ENCODE peak calls at places on chromosomes 2 and 18, in seven cellular contexts. Q is H9, O is GM23338, I is mucosa of descending colon, C is SK-N-SH, R is adrenal gland, Z is cardiac muscle cell. K is an unnamed sample.

GRCh38 chr2:206225435-206226232 is 48.8 kb upstream of the ZDBF2 start:
- DNase-seq in C (no peak), Q (no peak), R (no peak), I (no peak), Z (no peak), O (no peak), K (no peak)

GRCh38 chr18:5895886-5896740 is 791 bp upstream of the TMEM200C start:
- DNase-seq in O (peak; percentile 74), Z (no peak), C (peak; percentile 72), I (peak; percentile 46), Q (peak; percentile 56), R (peak; percentile 82), K (no peak)

GRCh38 chr18:7383336-7383980 is 152.6 kb downstream of the LRRC30 start:
- DNase-seq in O (no peak), R (no peak), Q (no peak), I (no peak), C (no peak), Z (no peak), K (no peak)

GRCh38 chr18:63098014-63098981 is 221.3 kb downstream of the BCL2 start:
- DNase-seq in Q (no peak), O (no peak), R (no peak), Z (no peak), C (no peak), I (no peak), K (no peak)

GRCh38 chr2:113050921-113051895 is 1.5 kb downstream of the IL36B start:
- DNase-seq in O (no peak), Z (no peak), Q (no peak), C (peak; percentile 13), I (no peak), R (no peak), K (no peak)

GRCh38 chr2:145184741-145185671 is 665.1 kb upstream of the ZEB2 start:
- DNase-seq in Q (no peak), O (no peak), R (no peak), Z (peak; percentile 35), I (no peak), C (no peak), K (no peak)

GRCh38 chr2:103959174-103960125 is 894.5 kb upstream of the POU3F3 start:
- DNase-seq in O (peak; percentile 77), Q (peak; percentile 61), R (peak; percentile 21), C (peak; percentile 35), I (no peak), Z (peak; percentile 0), K (peak; percentile 27)

GRCh38 chr2:149331023-149331400 is 625 bp downstream of the LYPD6 start:
- DNase-seq in I (no peak), Z (no peak), Q (no peak), C (no peak), O (peak; percentile 37), R (no peak), K (peak; percentile 13)

GRCh38 chr2:190318931-190319556 is 582 bp downstream of the HIBCH start:
- DNase-seq in I (no peak), O (peak; percentile 27), R (peak; percentile 25), C (peak; percentile 22), Q (no peak), Z (no peak), K (peak; percentile 48)

GRCh38 chr2:55162284-55163006 is 69.6 kb downstream of the CLHC1 start:
- DNase-seq in Z (no peak), O (peak; percentile 59), I (no peak), R (no peak), C (peak; percentile 57), Q (peak; percentile 57), K (no peak)

GRCh38 chr2:99880148-99880983 is 262.0 kb downstream of the AFF3 start:
- DNase-seq in C (peak; percentile 20), Q (no peak), I (no peak), Z (peak; percentile 17), R (no peak), O (no peak), K (no peak)

GRCh38 chr2:120503793-120504571 is 158.0 kb downstream of the INHBB start:
- DNase-seq in O (peak; percentile 28), Q (no peak), C (no peak), I (peak; percentile 28), Z (no peak), R (no peak), K (peak; percentile 63)

GRCh38 chr2:14790041-14790640 is 157.6 kb downstream of the LRATD1 start:
- DNase-seq in O (no peak), Z (no peak), C (no peak), I (no peak), Q (no peak), R (no peak), K (no peak)

GRCh38 chr2:110770308-110770695 is 37.9 kb downstream of the ACOXL start:
- DNase-seq in Q (no peak), I (no peak), O (no peak), R (no peak), C (peak; percentile 42), Z (no peak), K (no peak)

GRCh38 chr2:162244559-162245031 is 1.4 kb upstream of the FAP start:
- DNase-seq in C (no peak), I (no peak), Z (peak; percentile 90), R (no peak), Q (no peak), O (no peak), K (peak; percentile 29)

DNA sequence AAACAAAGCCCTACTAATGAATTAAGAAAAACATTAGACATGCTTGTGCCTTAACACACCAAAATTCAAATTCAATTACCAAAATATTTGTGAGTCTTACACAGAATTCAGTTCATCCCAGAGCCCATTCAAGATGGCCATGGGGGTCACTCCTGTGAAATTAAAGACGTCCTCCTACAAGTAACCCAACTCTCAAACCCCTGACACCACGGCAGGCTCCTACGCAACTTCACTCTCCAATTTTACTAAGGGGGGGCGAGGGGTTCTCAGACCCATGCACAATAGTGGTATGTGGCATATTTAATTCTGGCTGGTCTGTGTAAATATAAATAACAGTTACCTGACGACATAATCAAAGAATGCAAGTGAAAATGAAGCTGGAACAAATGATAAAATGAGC is 5.0 kb downstream of the ZNF516 start:
- DNase-seq in O (no peak), C (no peak), R (no peak), I (no peak), Q (no peak), Z (no peak), K (no peak)
- H3K4me1 ChIP-seq in O (peaks cover 48% of the 10 kb centered on the region), C (peaks cover 15% of the 10 kb centered on the region), R (peaks cover 9% of the 10 kb centered on the region), I (peaks cover 8% of the 10 kb centered on the region), Q (peaks cover 12% of the 10 kb centered on the region), Z (peaks cover 18% of the 10 kb centered on the region), K (no peaks in the 10 kb centered on the region)

DNA sequence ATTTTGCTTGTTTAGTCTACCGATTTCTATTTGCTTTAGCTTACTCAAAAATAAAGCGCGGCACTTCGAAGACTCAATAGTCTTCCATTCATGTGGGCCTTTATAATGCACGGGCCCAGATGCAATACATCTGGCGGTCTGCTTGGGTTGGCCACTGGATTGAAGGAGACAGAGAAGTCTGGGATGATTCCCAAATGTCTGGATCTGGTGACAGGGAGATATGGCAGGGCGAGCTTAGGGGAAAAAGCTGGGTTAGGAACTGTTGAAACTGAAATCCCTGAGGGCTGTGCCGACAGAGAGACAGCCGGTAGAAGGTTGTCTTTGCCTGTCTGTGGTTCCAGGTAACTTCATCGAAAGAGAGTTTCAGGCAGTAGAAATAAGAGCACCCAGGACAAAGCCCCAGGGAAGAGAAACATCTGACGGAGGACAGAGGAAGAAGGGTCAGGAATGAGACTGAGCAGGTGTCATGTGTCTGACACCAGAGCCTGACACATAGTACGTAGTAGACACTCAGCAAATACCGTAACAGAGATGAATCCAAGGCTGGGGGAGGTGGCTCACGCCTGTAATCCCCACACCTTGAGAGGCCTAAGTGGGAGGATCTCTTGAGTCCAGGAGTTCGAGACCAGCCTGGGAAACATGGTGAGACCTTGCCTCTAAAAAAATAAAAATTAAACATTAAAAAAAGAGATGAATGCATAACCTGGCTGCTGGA is 13.6 kb downstream of the CLUL1 start:
- DNase-seq in R (no peak), I (no peak), Z (no peak), O (no peak), Q (no peak), C (no peak), K (no peak)
- H3K4me1 ChIP-seq in R (no peaks in the 10 kb centered on the region), I (no peaks in the 10 kb centered on the region), Z (no peaks in the 10 kb centered on the region), O (no peaks in the 10 kb centered on the region), Q (no peaks in the 10 kb centered on the region), C (no peaks in the 10 kb centered on the region), K (peaks cover 3% of the 10 kb centered on the region)

DNA sequence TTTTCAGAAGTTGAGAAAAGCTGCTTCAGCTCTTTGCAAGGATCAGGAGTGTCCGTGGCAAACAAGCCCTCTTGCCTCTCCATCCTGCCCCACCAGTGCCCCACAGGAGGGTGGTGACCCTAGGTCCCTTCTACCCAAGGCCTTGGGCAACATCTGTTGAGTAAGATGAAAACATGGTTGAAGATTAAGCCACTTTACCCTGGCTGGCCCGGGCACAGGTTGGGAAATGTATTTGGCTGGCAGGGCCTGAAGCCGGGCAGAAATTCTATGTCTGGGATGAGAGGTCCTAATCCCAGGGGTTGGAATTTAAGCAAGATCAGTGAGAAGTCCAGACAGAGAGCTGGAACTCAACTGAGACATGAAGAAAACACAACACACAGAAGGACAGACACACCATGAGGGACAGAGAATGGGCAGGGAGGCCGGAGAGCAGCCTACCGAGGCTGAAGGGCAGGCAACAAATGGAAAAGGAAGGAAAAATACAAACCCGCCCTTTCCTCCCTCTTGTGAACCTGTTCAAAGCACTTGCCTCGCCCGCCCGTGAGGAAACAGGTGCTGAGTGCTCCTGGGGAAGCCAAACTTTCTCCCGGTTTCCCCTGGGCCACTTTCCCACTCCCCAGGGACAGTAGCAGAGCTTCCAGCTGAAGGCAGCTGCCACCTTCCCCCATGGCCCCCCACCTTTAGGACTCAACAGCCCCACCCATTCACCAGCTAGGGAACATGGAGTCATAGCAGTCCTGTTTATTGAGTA is 86.1 kb downstream of the TNS1 start:
- DNase-seq in C (no peak), O (no peak), Z (no peak), I (peak; percentile 39), R (peak; percentile 69), Q (no peak), K (no peak)
- H3K4me1 ChIP-seq in C (peaks cover 37% of the 10 kb centered on the region), O (peaks cover 52% of the 10 kb centered on the region), Z (peaks cover 64% of the 10 kb centered on the region), I (peaks cover 14% of the 10 kb centered on the region), R (peaks cover 74% of the 10 kb centered on the region), Q (peaks cover 10% of the 10 kb centered on the region), K (peaks cover under 1% of the 10 kb centered on the region)

GRCh38 chr2:217837001-217837491 is 165.7 kb downstream of the TNS1 start:
- DNase-seq in Z (peak; percentile 87), I (peak; percentile 64), R (peak; percentile 59), Q (peak; percentile 75), O (peak; percentile 74), C (peak; percentile 58), K (peak; percentile 16)

GRCh38 chr2:217839750-217840107 is 163.1 kb downstream of the TNS1 start:
- DNase-seq in O (no peak), Q (no peak), R (no peak), C (no peak), Z (no peak), I (peak; percentile 24), K (no peak)

GRCh38 chr2:217839073-217839749 is 163.6 kb downstream of the TNS1 start:
- DNase-seq in I (peak; percentile 17), O (no peak), Q (no peak), R (no peak), C (no peak), Z (no peak), K (no peak)

GRCh38 chr2:217837530-217837929 is 165.3 kb downstream of the TNS1 start:
- DNase-seq in R (no peak), C (no peak), O (no peak), I (peak; percentile 10), Q (no peak), Z (no peak), K (no peak)

DNA sequence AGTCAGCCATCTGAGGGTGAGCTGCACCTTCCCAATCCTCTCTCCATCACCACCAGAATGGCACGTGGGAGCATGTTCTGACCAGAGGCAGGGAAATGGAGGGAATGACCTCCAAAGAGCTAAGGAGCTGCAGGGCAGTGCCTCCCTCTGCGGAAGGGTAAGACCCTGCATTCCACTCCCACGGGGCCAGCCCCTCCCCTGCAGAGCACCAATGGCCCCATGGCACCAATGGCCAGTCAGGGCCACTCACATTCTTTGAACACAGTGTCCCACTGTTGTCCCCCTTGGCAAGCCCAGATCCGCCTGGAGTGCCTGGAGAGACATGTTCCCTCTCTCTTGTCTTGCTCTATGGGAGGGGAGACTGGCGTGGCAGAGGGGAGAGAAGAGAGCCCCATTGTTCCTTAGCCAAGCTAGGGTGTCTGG is 164.4 kb downstream of the TNS1 start:
- DNase-seq in Q (no peak), R (no peak), C (no peak), Z (no peak), O (no peak), I (peak; percentile 34), K (no peak)
- H3K4me1 ChIP-seq in Q (no peaks in the 10 kb centered on the region), R (no peaks in the 10 kb centered on the region), C (peaks cover 10% of the 10 kb centered on the region), Z (peaks cover 37% of the 10 kb centered on the region), O (no peaks in the 10 kb centered on the region), I (no peaks in the 10 kb centered on the region), K (no peaks in the 10 kb centered on the region)